ENCODE peak calls at places on chromosomes 1 and 21, in seven cellular contexts. W is HFF-Myc; F is foreskin fibroblast; K is right cardiac atrium; H is stimulated activated CD4-positive, alpha-beta T cell treated with anti-CD3 and anti-CD28 coated beads, TNF-alpha, amount 100 ng/mL, for 48 hours; Q is NCI-H446 treated with DMSO at 0.1 percent for 48 hours; T is small intestine. L is an unnamed sample.

GRCh38 chr1:22696610-22697009 is 14.0 kb upstream of the EPHB2 start:
- DNase-seq in K (no peak), F (no peak), W (no peak), T (no peak), Q (no peak), H (no peak), L (no peak)

GRCh38 chr21:42614391-42614790 is 39.0 kb upstream of the PDE9A start:
- DNase-seq in H (peak), Q (no peak), W (no peak), F (no peak), K (peak), T (no peak), L (no peak)

GRCh38 chr1:63124666-63125191 is 197.6 kb upstream of the FOXD3 start:
- DNase-seq in F (peak), K (no peak), W (peak), H (no peak), Q (no peak), T (no peak), L (no peak)

GRCh38 chr1:41315867-41316266 is 45.4 kb upstream of the FOXO6 start:
- DNase-seq in Q (no peak), H (no peak), K (no peak), T (no peak), W (no peak), F (no peak), L (no peak)

GRCh38 chr1:149848340-149848771 is 51.0 kb upstream of the BOLA1 start:
- DNase-seq in H (no peak), W (no peak), K (no peak), Q (peak), F (peak), T (peak), L (no peak)

GRCh38 chr1:245604979-245605378 is 450.2 kb downstream of the KIF26B start:
- DNase-seq in F (peak), W (no peak), T (no peak), Q (no peak), H (no peak), K (no peak), L (no peak)

GRCh38 chr1:93740141-93740540 is 58.5 kb upstream of the BCAR3 start:
- DNase-seq in F (no peak), K (no peak), W (no peak), Q (no peak), H (no peak), T (no peak), L (no peak)

GRCh38 chr1:234748713-234749112 is 138.7 kb upstream of the IRF2BP2 start:
- DNase-seq in Q (no peak), F (no peak), W (no peak), K (no peak), T (no peak), H (no peak), L (no peak)

GRCh38 chr1:64309468-64309867 is 106.0 kb downstream of the UBE2U start:
- DNase-seq in F (no peak), K (no peak), Q (no peak), W (no peak), T (no peak), H (no peak), L (no peak)

GRCh38 chr1:227785812-227786608 is 29.5 kb upstream of the PRSS38 start:
- DNase-seq in W (no peak), Q (no peak), F (no peak), H (no peak), T (no peak), K (no peak), L (no peak)

GRCh38 chr1:111856411-111857135 is 100.9 kb downstream of the DDX20 start:
- DNase-seq in T (no peak), W (no peak), H (no peak), F (no peak), K (no peak), Q (no peak), L (peak)

GRCh38 chr1:117607471-117607870 is 1.6 kb downstream of the TENT5C start:
- DNase-seq in F (no peak), K (no peak), W (no peak), Q (no peak), H (peak), T (peak), L (no peak)

GRCh38 chr1:165075725-165076370 is 280.7 kb downstream of the LMX1A start:
- DNase-seq in H (no peak), W (no peak), T (peak), F (peak), K (no peak), Q (peak), L (peak)

GRCh38 chr1:154502066-154502741 is at the start of the genes SHE and TDRD10:
- DNase-seq in F (no peak), K (peak), W (no peak), Q (no peak), H (no peak), T (no peak), L (no peak)

GRCh38 chr1:119453021-119453420 is 38.1 kb downstream of the HSD3B2 start:
- DNase-seq in F (peak), Q (no peak), K (no peak), T (no peak), H (peak), W (peak), L (no peak)

GRCh38 chr21:45324430-45325205 is 36.9 kb upstream of the POFUT2 start:
- DNase-seq in H (no peak), K (peak), Q (no peak), F (no peak), T (no peak), W (no peak), L (no peak)

GRCh38 chr1:197284325-197284724 is 16.3 kb downstream of the CRB1 start:
- DNase-seq in T (no peak), F (no peak), Q (no peak), H (no peak), W (no peak), K (no peak), L (no peak)

GRCh38 chr1:203465943-203466342 is 9.7 kb upstream of the PRELP start:
- DNase-seq in Q (no peak), K (peak), W (no peak), H (no peak), F (peak), T (no peak), L (no peak)

GRCh38 chr1:39899611-39900538 is 1.8 kb downstream of the MYCL start:
- DNase-seq in W (no peak), H (no peak), F (no peak), T (no peak), K (no peak), Q (no peak), L (no peak)

GRCh38 chr21:43574741-43575465 is 84.4 kb downstream of the HSF2BP start:
- DNase-seq in Q (no peak), H (no peak), W (no peak), T (no peak), F (no peak), K (peak), L (no peak)

GRCh38 chr1:45206808-45207624 is 611 bp upstream of the ZSWIM5 start:
- DNase-seq in Q (no peak), H (peak), T (no peak), K (no peak), W (no peak), F (no peak), L (no peak)

GRCh38 chr1:60857851-60858250 is 224.5 kb upstream of the NFIA start:
- DNase-seq in K (no peak), Q (peak), W (no peak), F (peak), H (no peak), T (no peak), L (no peak)

GRCh38 chr1:51063121-51063520 is 38.9 kb upstream of the C1orf185 start:
- DNase-seq in F (peak), K (no peak), T (no peak), H (no peak), W (peak), Q (no peak), L (no peak)

GRCh38 chr1:223700388-223700918 is 11.9 kb upstream of the CAPN2 start:
- DNase-seq in F (peak), H (no peak), Q (no peak), W (no peak), T (no peak), K (no peak), L (no peak)

GRCh38 chr1:108753363-108753762 is 6.9 kb downstream of the STXBP3 start:
- DNase-seq in W (no peak), Q (no peak), F (no peak), H (no peak), K (no peak), T (no peak), L (no peak)

GRCh38 chr1:225765982-225766674 is 11.5 kb upstream of the SRP9 start:
- DNase-seq in F (no peak), Q (no peak), K (no peak), W (no peak), T (no peak), H (no peak), L (no peak)

GRCh38 chr1:78146137-78146822 is 100.5 kb downstream of the GIPC2 start:
- DNase-seq in H (no peak), Q (no peak), F (peak), W (no peak), K (no peak), T (no peak), L (no peak)

GRCh38 chr1:971751-972506 is 5.6 kb downstream of the PLEKHN1 start:
- DNase-seq in H (no peak), W (no peak), F (no peak), Q (no peak), T (no peak), K (peak), L (no peak)

GRCh38 chr1:228148196-228148861 is 1.4 kb upstream of the GJC2 start:
- DNase-seq in Q (no peak), W (no peak), H (no peak), K (peak), F (peak), T (no peak), L (no peak)

GRCh38 chr1:47675721-47676120 is 237.9 kb downstream of the FOXD2 start:
- DNase-seq in H (no peak), K (no peak), W (no peak), F (no peak), T (no peak), Q (no peak), L (no peak)

GRCh38 chr1:87902830-87903614 is 574.3 kb downstream of the LMO4 start:
- DNase-seq in T (peak), W (no peak), K (no peak), Q (no peak), H (no peak), F (peak), L (no peak)

GRCh38 chr21:22536511-22536910 is 1538.3 kb downstream of the NCAM2 start:
- DNase-seq in T (no peak), Q (no peak), W (no peak), K (no peak), F (no peak), H (no peak), L (no peak)

GRCh38 chr1:211133393-211133840 is 531 bp downstream of the KCNH1 start:
- DNase-seq in K (peak), W (no peak), Q (no peak), F (peak), T (no peak), H (peak), L (peak)

GRCh38 chr1:41850029-41850428 is 68.7 kb downstream of the HIVEP3 start:
- DNase-seq in F (no peak), T (no peak), W (no peak), Q (no peak), H (peak), K (no peak), L (no peak)

GRCh38 chr1:247104965-247105364 is 809 bp upstream of the ZNF669 start:
- DNase-seq in W (no peak), H (no peak), Q (no peak), K (no peak), T (no peak), F (no peak), L (no peak)

L was measured in DMS 273 treated with DMSO at 0.1 percent for 48 hours.